ENCODE peak calls at places on chromosomes 13 and 19, in nine cellular contexts. Q is fibroblast of lung, N is BE2C, K is PC-3, X is breast epithelium, L is A673, J is IMR-90, U is NT2/D1, Y is ascending aorta. G is an unnamed sample. For H3K4me1, the result is how much of the 10 kb centered on the place peaks cover.

GRCh38 chr13:23715762-23716235 is 145.6 kb downstream of the TNFRSF19 start:
- DNase-seq in Q (no peak), N (peak), K (peak), X (no peak), L (peak), J (no peak), U (no peak), Y (no peak), G (peak)

GRCh38 chr13:23899555-23899954 is 2.3 kb upstream of the C1QTNF9B start:
- DNase-seq in Q (peak), N (peak), K (peak), X (no peak), L (peak), J (peak), U (no peak), Y (no peak), G (peak)

GRCh38 chr13:21580736-21581135 is 23.2 kb downstream of the MICU2 start:
- DNase-seq in Q (no peak), N (no peak), K (no peak), X (no peak), L (no peak), J (no peak), U (no peak), Y (no peak), G (no peak)

GRCh38 chr19:4140237-4140711 is 13.2 kb upstream of the CREB3L3 start:
- DNase-seq in Q (peak), N (peak), K (peak), X (no peak), L (peak), J (peak), U (peak), Y (no peak), G (peak)

GRCh38 chr13:46097663-46098062 is 7.2 kb downstream of the CPB2 start:
- DNase-seq in Q (no peak), N (no peak), K (no peak), X (no peak), L (no peak), J (no peak), U (no peak), Y (no peak), G (no peak)

GRCh38 chr13:60756306-60756705 is 359.3 kb downstream of the TDRD3 start:
- DNase-seq in Q (peak), N (no peak), K (peak), X (no peak), L (peak), J (no peak), U (no peak), Y (no peak), G (peak)

GRCh38 chr19:5960005-5961001 is 17.6 kb downstream of the RANBP3 start:
- DNase-seq in Q (no peak), N (peak), K (no peak), X (no peak), L (no peak), J (no peak), U (no peak), Y (no peak), G (peak)

GRCh38 chr19:33252418-33252962 is 26.8 kb upstream of the SLC7A10 start:
- DNase-seq in Q (no peak), N (no peak), K (no peak), X (no peak), L (no peak), J (no peak), U (no peak), Y (no peak), G (no peak)

GRCh38 chr19:54461201-54462071 is 2.1 kb downstream of the LENG9 start:
- DNase-seq in Q (no peak), N (no peak), K (no peak), X (no peak), L (peak), J (peak), U (no peak), Y (peak), G (no peak)

GRCh38 chr19:6963937-6964336 is 57.3 kb downstream of the MBD3L2B start:
- DNase-seq in Q (no peak), N (peak), K (peak), X (no peak), L (peak), J (no peak), U (no peak), Y (no peak), G (no peak)

GRCh38 chr19:47663435-47663910 is 49.7 kb upstream of the EHD2 start:
- DNase-seq in Q (peak), N (no peak), K (peak), X (no peak), L (no peak), J (peak), U (no peak), Y (no peak), G (no peak)

GRCh38 chr13:20702945-20703784 is at the start of gene IL17D:
- DNase-seq in Q (no peak), N (peak), K (no peak), X (no peak), L (peak), J (no peak), U (no peak), Y (no peak), G (peak)

GRCh38 chr13:48902421-48902820 is 73.3 kb upstream of the FNDC3A start:
- DNase-seq in Q (no peak), N (no peak), K (peak), X (no peak), L (no peak), J (peak), U (no peak), Y (no peak), G (no peak)

GRCh38 chr19:49432141-49433073 is 7.2 kb downstream of the GFY start:
- DNase-seq in Q (no peak), N (no peak), K (no peak), X (no peak), L (no peak), J (no peak), U (no peak), Y (no peak), G (no peak)

GRCh38 chr19:20276011-20276738 is 109.2 kb downstream of the ZNF486 start:
- DNase-seq in Q (no peak), N (no peak), K (no peak), X (no peak), L (no peak), J (no peak), U (no peak), Y (no peak), G (peak)

GRCh38 chr13:76697277-76697676 is 188.9 kb downstream of the KCTD12 start:
- DNase-seq in Q (no peak), N (no peak), K (no peak), X (no peak), L (no peak), J (no peak), U (no peak), Y (no peak), G (no peak)

GRCh38 chr19:46409146-46409545 is 4.2 kb downstream of the CCDC8 start:
- DNase-seq in Q (no peak), N (no peak), K (no peak), X (no peak), L (no peak), J (no peak), U (no peak), Y (no peak), G (no peak)

GRCh38 chr19:55675661-55676354 is 782 bp downstream of the EPN1 start:
- DNase-seq in Q (no peak), N (no peak), K (peak), X (no peak), L (no peak), J (no peak), U (no peak), Y (no peak), G (no peak)
- H3K4me1 ChIP-seq in Q (under half), N (under half), K (under half), X (under half), L (under half), J (under half), U (under half), Y (under half), G (under half)

GRCh38 chr19:42199440-42200115 is 17.9 kb downstream of the DEDD2 start:
- DNase-seq in Q (no peak), N (no peak), K (no peak), X (no peak), L (no peak), J (no peak), U (no peak), Y (no peak), G (no peak)
- H3K4me1 ChIP-seq in Q (under half), N (under half), K (under half), X (under half), L (under half), J (under half), U (under half), Y (under half), G (under half)

DNA sequence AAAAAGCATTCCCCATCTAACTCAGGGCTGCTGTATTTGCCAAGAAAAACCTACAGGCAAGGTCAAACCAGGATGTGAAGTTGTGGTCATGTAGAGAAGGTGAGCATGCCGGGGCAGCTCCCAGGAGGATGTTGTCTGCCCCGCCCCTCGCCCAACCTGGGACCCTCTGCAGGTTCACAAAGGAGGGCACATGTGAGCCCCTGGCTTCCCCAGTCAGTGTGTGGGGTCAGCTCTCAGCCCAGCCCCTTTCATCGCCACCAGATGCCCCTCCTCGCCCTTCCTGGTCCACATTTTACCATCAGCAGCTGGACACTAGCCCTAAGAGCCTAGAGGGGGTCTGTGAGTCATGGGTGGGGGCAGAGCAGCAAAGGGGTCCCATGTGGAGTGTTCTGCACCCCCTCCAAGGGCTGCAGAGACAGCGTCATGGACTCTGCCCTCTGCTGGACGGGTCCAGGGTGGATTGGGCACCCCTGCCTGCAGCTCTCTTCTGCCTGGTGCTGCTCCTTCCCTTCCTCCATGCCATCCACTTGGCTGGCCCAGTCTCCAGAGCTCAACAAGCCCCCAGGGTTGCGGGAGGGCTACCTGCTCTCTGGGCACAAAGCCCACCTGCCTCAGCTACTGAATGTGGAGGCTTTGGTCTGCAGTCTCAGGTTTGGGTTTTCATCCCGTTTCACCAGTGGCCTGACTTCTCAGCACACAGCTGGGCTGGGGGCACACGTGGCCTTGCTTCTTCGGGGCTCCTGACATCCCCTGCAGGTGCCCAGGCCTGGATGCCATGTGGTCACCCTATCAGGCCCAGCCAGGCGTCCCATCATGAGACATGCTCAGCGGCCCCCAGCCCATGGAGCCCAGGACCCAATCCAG is 3.7 kb downstream of the PLEKHF1 start:
- DNase-seq in Q (no peak), N (no peak), K (no peak), X (peak), L (no peak), J (no peak), U (no peak), Y (no peak), G (no peak)
- H3K4me1 ChIP-seq in Q (under half), N (under half), K (under half), X (under half), L (under half), J (under half), U (under half), Y (half or more), G (under half)

DNA sequence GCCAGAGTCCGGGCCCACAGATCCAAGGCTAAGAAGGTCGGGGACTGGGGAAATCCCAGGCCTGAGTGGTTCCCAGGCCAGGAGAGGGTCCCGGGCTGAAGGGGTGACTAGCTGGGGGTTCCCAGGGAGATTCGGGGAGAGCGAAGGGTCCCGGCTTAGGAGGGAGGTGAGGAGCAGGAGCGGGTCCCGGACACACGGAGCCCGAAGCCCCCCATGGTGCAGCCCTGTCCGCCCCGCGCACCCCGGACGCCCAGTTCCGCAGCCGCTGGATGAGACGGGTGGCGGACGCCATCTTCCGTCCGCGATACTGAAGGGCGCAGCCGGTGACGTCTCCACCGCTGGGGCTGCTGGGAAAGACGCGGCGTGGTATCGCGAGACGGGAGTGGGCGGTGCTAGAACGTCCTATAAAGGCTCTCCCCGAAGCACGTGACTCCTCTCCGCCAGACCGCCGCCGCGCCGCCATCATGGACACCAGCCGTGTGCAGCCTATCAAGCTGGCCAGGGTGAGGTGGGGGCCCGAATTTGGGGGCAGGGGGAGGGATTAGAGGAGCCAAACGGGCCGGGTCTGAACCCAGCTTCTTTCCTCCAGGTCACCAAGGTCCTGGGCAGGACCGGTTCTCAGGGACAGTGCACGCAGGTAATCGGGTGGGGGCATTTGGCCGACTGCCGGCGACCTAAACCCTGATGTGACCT is at the start of the genes NDUFA7 and RPS28:
- DNase-seq in Q (peak), N (peak), K (peak), X (peak), L (peak), J (peak), U (peak), Y (peak), G (peak)
- H3K4me1 ChIP-seq in Q (under half), N (under half), K (under half), X (under half), L (under half), J (under half), U (under half), Y (under half), G (under half)

GRCh38 chr19:29686285-29686805 is 21.1 kb downstream of the PLEKHF1 start:
- DNase-seq in Q (no peak), N (no peak), K (no peak), X (no peak), L (no peak), J (no peak), U (no peak), Y (no peak), G (no peak)

GRCh38 chr19:29683009-29683408 is 17.7 kb downstream of the PLEKHF1 start:
- DNase-seq in Q (peak), N (no peak), K (no peak), X (no peak), L (no peak), J (no peak), U (no peak), Y (no peak), G (no peak)

GRCh38 chr19:29687897-29688728 is 22.9 kb downstream of the PLEKHF1 start:
- DNase-seq in Q (peak), N (no peak), K (peak), X (no peak), L (no peak), J (peak), U (no peak), Y (no peak), G (no peak)

GRCh38 chr19:29687244-29687896 is 22.1 kb downstream of the PLEKHF1 start:
- DNase-seq in Q (peak), N (no peak), K (peak), X (no peak), L (peak), J (peak), U (no peak), Y (peak), G (no peak)

DNA sequence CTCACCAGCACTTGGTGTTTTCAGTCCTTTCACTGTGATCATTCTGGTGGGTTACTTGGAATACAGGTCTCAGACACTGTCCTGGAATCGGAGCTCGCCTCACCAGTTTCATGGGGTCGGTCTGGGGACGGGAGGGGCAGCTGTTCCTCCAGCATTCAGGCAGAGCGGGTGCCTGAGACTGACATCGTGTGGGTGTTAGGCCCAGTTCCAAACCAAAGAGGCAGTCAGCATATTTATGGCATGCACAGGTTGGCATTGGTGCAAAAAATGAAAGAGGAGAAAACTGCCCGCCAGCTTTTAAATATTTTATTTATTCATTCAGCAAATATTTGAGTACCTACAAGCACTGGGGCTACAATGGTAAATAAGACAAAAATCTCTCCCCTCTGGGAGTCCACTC is 20.1 kb downstream of the PLEKHF1 start:
- DNase-seq in Q (peak), N (no peak), K (peak), X (no peak), L (no peak), J (no peak), U (no peak), Y (no peak), G (no peak)
- H3K4me1 ChIP-seq in Q (under half), N (under half), K (under half), X (under half), L (under half), J (under half), U (under half), Y (under half), G (under half)

G was measured in thyroid gland.